ENCODE peak calls at places on chromosomes 6 and 20, in six cellular contexts. C is aorta, L is astrocyte of the spinal cord, Z is omental fat pad, M is NCI-H1105, K is psoas muscle. B is an unnamed sample.

GRCh38 chr20:4710106-4710475 is 11.6 kb upstream of the PRND start:
- DNase-seq in C (no peak), L (no peak), Z (no peak), M (no peak), K (no peak), B (no peak)

GRCh38 chr6:144317736-144318135 is 32.6 kb downstream of the UTRN start:
- DNase-seq in C (no peak), L (peak), Z (no peak), M (no peak), K (no peak), B (no peak)

GRCh38 chr6:133697666-133698065 is 191.2 kb upstream of the TCF21 start:
- DNase-seq in C (no peak), L (peak), Z (no peak), M (no peak), K (no peak), B (no peak)

GRCh38 chr6:36840471-36841461 is 1.5 kb upstream of the CPNE5 start:
- DNase-seq in C (peak), L (no peak), Z (no peak), M (no peak), K (peak), B (no peak)

GRCh38 chr6:25777031-25777430 is 22.5 kb downstream of the SLC17A4 start:
- DNase-seq in C (no peak), L (no peak), Z (no peak), M (no peak), K (no peak), B (no peak)

GRCh38 chr6:31402324-31403282 is 792 bp upstream of the MICA start:
- DNase-seq in C (peak), L (no peak), Z (no peak), M (no peak), K (no peak), B (no peak)

GRCh38 chr20:49590163-49591017 is 22.5 kb upstream of the PTGIS start:
- DNase-seq in C (no peak), L (no peak), Z (no peak), M (no peak), K (no peak), B (no peak)

GRCh38 chr6:53282234-53282633 is 66.5 kb downstream of the ELOVL5 start:
- DNase-seq in C (no peak), L (no peak), Z (no peak), M (no peak), K (no peak), B (no peak)

GRCh38 chr6:29301401-29301800 is at the start of gene OR14J1:
- DNase-seq in C (no peak), L (no peak), Z (no peak), M (no peak), K (no peak), B (no peak)

GRCh38 chr20:38932457-38933120 is 6.4 kb downstream of the FAM83D start:
- DNase-seq in C (no peak), L (peak), Z (no peak), M (no peak), K (no peak), B (no peak)

GRCh38 chr6:15346315-15346714 is 100.4 kb downstream of the JARID2 start:
- DNase-seq in C (no peak), L (no peak), Z (no peak), M (no peak), K (no peak), B (no peak)

GRCh38 chr6:148272084-148272483 is 70.6 kb upstream of the SASH1 start:
- DNase-seq in C (no peak), L (peak), Z (no peak), M (no peak), K (no peak), B (no peak)

GRCh38 chr6:158639056-158639455 is 5.5 kb downstream of the DYNLT1 start:
- DNase-seq in C (no peak), L (no peak), Z (no peak), M (no peak), K (no peak), B (no peak)

GRCh38 chr6:84220809-84221409 is 6.5 kb downstream of the CEP162 start:
- DNase-seq in C (no peak), L (peak), Z (no peak), M (no peak), K (no peak), B (no peak)

GRCh38 chr6:81450180-81450579 is 302.3 kb downstream of the TENT5A start:
- DNase-seq in C (no peak), L (peak), Z (no peak), M (no peak), K (no peak), B (no peak)

GRCh38 chr6:9482030-9482731 is 932.7 kb downstream of the TFAP2A start:
- DNase-seq in C (no peak), L (peak), Z (no peak), M (no peak), K (no peak), B (no peak)

GRCh38 chr20:56843386-56843785 is 214.3 kb downstream of the TFAP2C start:
- DNase-seq in C (no peak), L (no peak), Z (no peak), M (no peak), K (no peak), B (no peak)

GRCh38 chr6:156190270-156190669 is 586.9 kb upstream of the ARID1B start:
- DNase-seq in C (no peak), L (no peak), Z (no peak), M (peak), K (no peak), B (no peak)

GRCh38 chr20:43563429-43563828 is 4.6 kb downstream of the SGK2 start:
- DNase-seq in C (no peak), L (no peak), Z (no peak), M (no peak), K (no peak), B (no peak)

GRCh38 chr6:31826793-31827285 is 699 bp upstream of the HSPA1B start:
- DNase-seq in C (peak), L (no peak), Z (no peak), M (peak), K (peak), B (peak)

GRCh38 chr20:44733341-44734069 is 12.2 kb upstream of the KCNK15 start:
- DNase-seq in C (peak), L (peak), Z (peak), M (peak), K (peak), B (no peak)